ENCODE peak calls at places on chromosomes 11 and 22, in eight cellular contexts. R, D, V, C, Q, Y, F and X are unnamed samples.

GRCh38 chr22:23383491-23384450 is 196.3 kb downstream of the IGLL1 start:
- DNase-seq in R (no peak), D (no peak), V (peak), C (no peak), Q (peak), Y (no peak), F (no peak), X (no peak)

GRCh38 chr22:24486501-24486921 is 8.6 kb upstream of the UPB1 start:
- DNase-seq in R (peak), D (no peak), V (no peak), C (peak), Q (no peak), Y (no peak), F (no peak), X (peak)

GRCh38 chr11:72642815-72643511 is 31.3 kb downstream of the PDE2A start:
- DNase-seq in R (no peak), D (no peak), V (peak), C (peak), Q (peak), Y (peak), F (peak), X (peak)

GRCh38 chr22:47586038-47586437 is 823.6 kb downstream of the TBC1D22A start:
- DNase-seq in R (no peak), D (no peak), V (no peak), C (no peak), Q (peak), Y (no peak), F (no peak), X (no peak)

GRCh38 chr11:67632175-67632981 is 2.6 kb upstream of the NUDT8 start:
- DNase-seq in R (no peak), D (peak), V (peak), C (no peak), Q (no peak), Y (peak), F (no peak), X (no peak)

GRCh38 chr22:46090631-46091201 is 59.6 kb upstream of the PPARA start:
- DNase-seq in R (no peak), D (no peak), V (no peak), C (peak), Q (peak), Y (no peak), F (no peak), X (peak)

GRCh38 chr11:69866648-69867047 is 47.4 kb upstream of the FGF3 start:
- DNase-seq in R (no peak), D (no peak), V (no peak), C (no peak), Q (no peak), Y (no peak), F (no peak), X (no peak)

GRCh38 chr22:46511391-46512370 is 25.7 kb downstream of the CELSR1 start:
- DNase-seq in R (no peak), D (no peak), V (no peak), C (no peak), Q (no peak), Y (no peak), F (no peak), X (no peak)

GRCh38 chr22:35103756-35104155 is 37.8 kb downstream of the ISX start:
- DNase-seq in R (no peak), D (no peak), V (peak), C (no peak), Q (no peak), Y (no peak), F (no peak), X (no peak)

GRCh38 chr22:42957544-42957943 is 57.4 kb downstream of the PACSIN2 start:
- DNase-seq in R (no peak), D (no peak), V (no peak), C (no peak), Q (no peak), Y (no peak), F (no peak), X (no peak)

GRCh38 chr22:32073823-32074380 is 30.8 kb downstream of the SLC5A1 start:
- DNase-seq in R (no peak), D (no peak), V (no peak), C (no peak), Q (no peak), Y (no peak), F (no peak), X (no peak)

GRCh38 chr11:126696976-126697375 is 303.6 kb downstream of the KIRREL3 start:
- DNase-seq in R (no peak), D (no peak), V (no peak), C (no peak), Q (peak), Y (no peak), F (no peak), X (no peak)

GRCh38 chr11:11416502-11416901 is 63.5 kb upstream of the CSNK2A3 start:
- DNase-seq in R (no peak), D (no peak), V (no peak), C (peak), Q (no peak), Y (peak), F (no peak), X (no peak)

GRCh38 chr11:78987748-78988147 is 413.1 kb upstream of the NARS2 start:
- DNase-seq in R (no peak), D (no peak), V (no peak), C (no peak), Q (no peak), Y (no peak), F (no peak), X (no peak)

GRCh38 chr11:117824571-117825537 is at the start of gene FXYD2:
- DNase-seq in R (no peak), D (no peak), V (peak), C (no peak), Q (peak), Y (no peak), F (no peak), X (no peak)

GRCh38 chr22:20578192-20578591 is 70.8 kb downstream of the MED15 start:
- DNase-seq in R (no peak), D (no peak), V (no peak), C (no peak), Q (no peak), Y (no peak), F (no peak), X (no peak)

GRCh38 chr11:106271686-106272085 is 194.2 kb downstream of the AASDHPPT start:
- DNase-seq in R (no peak), D (no peak), V (no peak), C (peak), Q (no peak), Y (no peak), F (no peak), X (peak)

GRCh38 chr11:92495107-92495793 is 270.6 kb downstream of the FAT3 start:
- DNase-seq in R (no peak), D (no peak), V (no peak), C (no peak), Q (no peak), Y (no peak), F (no peak), X (no peak)

GRCh38 chr11:34213366-34213765 is 107.9 kb downstream of the NAT10 start:
- DNase-seq in R (no peak), D (no peak), V (no peak), C (peak), Q (no peak), Y (no peak), F (no peak), X (peak)

GRCh38 chr11:8225589-8226036 is 38.1 kb downstream of the LMO1 start:
- DNase-seq in R (peak), D (peak), V (peak), C (peak), Q (peak), Y (peak), F (peak), X (peak)

GRCh38 chr22:46678003-46678657 is 57.9 kb downstream of the GRAMD4 start:
- DNase-seq in R (no peak), D (no peak), V (no peak), C (no peak), Q (no peak), Y (no peak), F (no peak), X (no peak)

GRCh38 chr11:97107604-97108003 is 717.8 kb downstream of the JRKL start:
- DNase-seq in R (no peak), D (no peak), V (no peak), C (no peak), Q (no peak), Y (no peak), F (no peak), X (no peak)

GRCh38 chr22:40345271-40345670 is 1.0 kb upstream of the ADSL start:
- DNase-seq in R (no peak), D (no peak), V (no peak), C (peak), Q (no peak), Y (no peak), F (no peak), X (peak)

GRCh38 chr11:7088921-7089320 is at the start of gene RBMXL2:
- DNase-seq in R (no peak), D (no peak), V (no peak), C (no peak), Q (peak), Y (no peak), F (no peak), X (no peak)

GRCh38 chr11:48109046-48109666 is 107.5 kb upstream of the OR4B1 start:
- DNase-seq in R (no peak), D (no peak), V (no peak), C (peak), Q (no peak), Y (peak), F (peak), X (peak)

GRCh38 chr11:79076526-79077115 is 364.2 kb downstream of the TENM4 start:
- DNase-seq in R (no peak), D (no peak), V (peak), C (no peak), Q (no peak), Y (no peak), F (no peak), X (no peak)

GRCh38 chr11:132099692-132100091 is 729.3 kb downstream of the NTM start:
- DNase-seq in R (no peak), D (no peak), V (peak), C (no peak), Q (no peak), Y (no peak), F (peak), X (no peak)
- TF ChIP-seq CTCF in R (peak), D (no peak), V (peak), C (peak), Q (peak), Y (peak), F (no peak), X (no peak)

GRCh38 chr11:120529214-120529613 is 17.7 kb downstream of the GRIK4 start:
- DNase-seq in R (no peak), D (no peak), V (no peak), C (no peak), Q (no peak), Y (no peak), F (no peak), X (no peak)
- TF ChIP-seq CTCF in R (no peak), D (no peak), V (peak), C (no peak), Q (no peak), Y (no peak), F (no peak), X (no peak)

GRCh38 chr11:43947003-43947500 is 4.6 kb downstream of the C11orf96 start:
- DNase-seq in R (no peak), D (no peak), V (peak), C (peak), Q (peak), Y (no peak), F (no peak), X (no peak)
- TF ChIP-seq CTCF in R (peak), D (no peak), V (peak), C (peak), Q (peak), Y (peak), F (no peak), X (peak)

DNA sequence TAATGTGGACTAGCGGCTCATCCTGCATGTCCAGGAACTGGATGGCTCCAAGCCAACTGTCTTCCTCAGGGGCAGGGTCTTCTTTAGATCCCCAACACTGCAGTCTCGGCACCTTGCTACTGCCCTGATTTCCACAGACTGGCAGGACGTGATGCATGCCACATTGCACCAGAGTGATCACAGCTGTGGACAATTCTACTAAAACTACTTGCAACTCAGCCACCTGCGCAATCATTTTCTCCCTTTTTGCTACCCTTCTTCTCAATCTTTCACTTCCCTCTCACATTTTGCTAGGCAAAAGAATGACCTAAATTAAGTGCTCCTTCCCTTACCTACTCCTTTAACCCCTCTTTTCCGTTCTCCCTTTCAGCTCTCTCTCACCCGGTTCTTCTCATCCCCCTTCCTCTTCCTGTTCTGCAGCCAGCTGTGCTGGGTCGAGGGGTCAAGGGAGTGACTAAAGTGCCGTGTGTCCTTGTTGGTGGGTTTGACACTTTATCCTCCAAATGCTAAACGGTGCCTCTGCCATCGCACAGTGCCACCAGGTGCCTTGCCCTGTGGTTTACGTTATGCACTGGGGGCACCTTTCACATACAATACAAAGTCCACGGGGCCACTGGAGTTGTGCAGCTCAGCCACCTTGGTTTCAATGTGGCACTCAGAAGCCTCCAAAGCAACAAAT is 11.5 kb upstream of the PEX26 start:
- DNase-seq in R (no peak), D (no peak), V (no peak), C (no peak), Q (no peak), Y (no peak), F (no peak), X (no peak)
- TF ChIP-seq CTCF in R (no peak), D (no peak), V (no peak), C (no peak), Q (no peak), Y (no peak), F (no peak), X (no peak)

GRCh38 chr22:39301926-39302325 is 17.5 kb downstream of the RPL3 start:
- DNase-seq in R (no peak), D (no peak), V (peak), C (no peak), Q (no peak), Y (no peak), F (no peak), X (no peak)

GRCh38 chr22:39301108-39301507 is 18.3 kb downstream of the RPL3 start:
- DNase-seq in R (no peak), D (no peak), V (no peak), C (no peak), Q (no peak), Y (no peak), F (no peak), X (no peak)

GRCh38 chr22:39302431-39302960 is 16.9 kb downstream of the RPL3 start:
- DNase-seq in R (no peak), D (no peak), V (no peak), C (no peak), Q (no peak), Y (no peak), F (no peak), X (no peak)

GRCh38 chr22:39303892-39304671 is 15.3 kb downstream of the RPL3 start:
- DNase-seq in R (no peak), D (no peak), V (no peak), C (no peak), Q (no peak), Y (no peak), F (no peak), X (no peak)

DNA sequence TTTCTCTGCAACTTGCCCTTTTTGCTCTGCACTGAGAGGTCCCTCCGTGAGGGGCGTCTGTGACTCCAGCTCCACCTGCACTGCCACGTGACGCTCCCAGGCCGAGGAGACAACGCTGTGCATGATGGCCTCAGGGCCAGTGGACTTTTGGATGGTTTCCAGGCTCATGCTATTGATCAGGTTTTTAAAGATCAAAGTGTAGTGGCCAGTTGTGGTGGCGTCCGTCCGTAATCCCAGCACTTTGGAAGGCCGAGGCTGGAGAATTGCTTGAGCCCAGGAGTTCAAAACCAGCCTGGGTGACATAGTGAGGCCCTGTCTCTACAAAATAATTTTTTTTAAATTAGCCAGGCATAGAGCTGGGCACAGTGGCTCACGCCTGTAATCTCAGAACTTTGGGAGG is 16.1 kb downstream of the RPL3 start:
- DNase-seq in R (no peak), D (no peak), V (no peak), C (no peak), Q (no peak), Y (no peak), F (no peak), X (no peak)
- TF ChIP-seq CTCF in R (no peak), D (no peak), V (no peak), C (no peak), Q (no peak), Y (no peak), F (no peak), X (no peak)

DNA sequence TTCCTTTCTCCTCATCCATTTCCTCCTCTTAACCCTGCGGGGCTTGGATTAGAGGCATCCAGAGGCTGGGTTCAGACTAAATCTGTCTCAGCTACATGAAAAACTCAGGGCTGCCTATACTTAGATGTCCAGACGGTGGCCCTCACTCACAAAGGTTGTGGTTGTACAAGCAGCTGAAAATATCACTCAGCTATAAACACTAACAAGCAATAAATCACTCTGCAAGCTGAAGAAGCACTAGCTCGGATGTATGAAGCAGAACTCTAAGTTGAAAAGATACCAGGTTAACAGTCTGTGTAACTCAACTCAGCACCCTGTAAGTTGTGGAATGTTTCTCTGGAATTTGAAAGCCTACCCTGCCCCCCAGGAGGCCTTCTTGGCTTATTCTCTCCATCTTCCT is 82.9 kb downstream of the EXT2 start:
- DNase-seq in R (no peak), D (no peak), V (no peak), C (peak), Q (no peak), Y (no peak), F (no peak), X (peak)
- TF ChIP-seq CTCF in R (no peak), D (no peak), V (no peak), C (peak), Q (no peak), Y (peak), F (no peak), X (peak)

GRCh38 chr11:119101367-119101758 is 290 bp downstream of the DPAGT1 start:
- DNase-seq in R (no peak), D (no peak), V (no peak), C (no peak), Q (no peak), Y (no peak), F (no peak), X (no peak)
- TF ChIP-seq CTCF in R (no peak), D (no peak), V (peak), C (no peak), Q (no peak), Y (peak), F (no peak), X (no peak)